ENCODE peak calls at places on chromosomes 11 and 22, in ten cellular contexts. M, B, X, F, H, R, W, E, O and U are unnamed samples.
A peak's percentile ranks its signal among the peaks of the same experiment; 100 is the strongest.

GRCh38 chr11:85941380-85941973 is 86.3 kb downstream of the CCDC83 start:
- DNase-seq in M (no peak), B (peak; percentile 71), X (peak; percentile 47), F (no peak), H (peak; percentile 71), R (no peak), W (peak; percentile 43), E (peak; percentile 57), O (peak; percentile 65), U (no peak)

GRCh38 chr22:44691796-44692661 is 10.0 kb upstream of the PRR5 start:
- DNase-seq in M (no peak), B (no peak), X (no peak), F (no peak), H (no peak), R (no peak), W (no peak), E (no peak), O (no peak), U (peak; percentile 27)

GRCh38 chr11:67154726-67155125 is 35.7 kb downstream of the KDM2A start:
- DNase-seq in M (no peak), B (no peak), X (no peak), F (no peak), H (no peak), R (no peak), W (no peak), E (no peak), O (no peak), U (no peak)

GRCh38 chr11:113474362-113475159 is 637 bp downstream of the DRD2 start:
- DNase-seq in M (no peak), B (peak; percentile 91), X (peak; percentile 28), F (peak; percentile 19), H (peak; percentile 78), R (peak; percentile 5), W (peak; percentile 43), E (peak; percentile 55), O (peak; percentile 80), U (peak; percentile 46)

GRCh38 chr11:65415499-65416340 is 6.9 kb upstream of the NEAT1 start:
- DNase-seq in M (no peak), B (peak; percentile 58), X (no peak), F (no peak), H (peak; percentile 17), R (no peak), W (no peak), E (no peak), O (no peak), U (no peak)

GRCh38 chr11:19715373-19715772 is 2.7 kb downstream of the NAV2 start:
- DNase-seq in M (no peak), B (no peak), X (peak; percentile 29), F (peak; percentile 83), H (peak; percentile 96), R (no peak), W (no peak), E (no peak), O (no peak), U (peak; percentile 87)

GRCh38 chr11:282171-282570 is 4.0 kb downstream of the NLRP6 start:
- DNase-seq in M (no peak), B (peak; percentile 49), X (no peak), F (no peak), H (no peak), R (no peak), W (no peak), E (peak; percentile 25), O (no peak), U (no peak)

GRCh38 chr22:49701380-49702067 is 126.1 kb downstream of the BRD1 start:
- DNase-seq in M (no peak), B (peak; percentile 9), X (no peak), F (no peak), H (no peak), R (no peak), W (no peak), E (no peak), O (no peak), U (no peak)